ENCODE peak calls at places on chromosome 15, in six cellular contexts. Y is nephron progenitor cell, C is GM20000, Q is occipital lobe, W is HEK293T, T is iris pigment epithelial cell. O is an unnamed sample.

GRCh38 chr15:38169982-38170381 is 82.7 kb upstream of the SPRED1 start:
- DNase-seq in Y (no peak), C (no peak), Q (no peak), W (no peak), T (peak), O (no peak)

GRCh38 chr15:99993681-99994131 is 260.5 kb upstream of the LYSMD4 start:
- DNase-seq in Y (no peak), C (no peak), Q (no peak), W (no peak), T (no peak), O (no peak)

GRCh38 chr15:44813231-44813630 is 76.9 kb downstream of the TRIM69 start:
- DNase-seq in Y (no peak), C (no peak), Q (no peak), W (no peak), T (no peak), O (no peak)

GRCh38 chr15:52788099-52788986 is 1.8 kb downstream of the ONECUT1 start:
- DNase-seq in Y (no peak), C (peak), Q (no peak), W (no peak), T (no peak), O (no peak)

GRCh38 chr15:35583863-35584528 is 38.0 kb upstream of the DPH6 start:
- DNase-seq in Y (no peak), C (no peak), Q (no peak), W (no peak), T (no peak), O (no peak)

GRCh38 chr15:20294651-20295237 is 246.9 kb downstream of the GOLGA6L6 start:
- DNase-seq in Y (no peak), C (no peak), Q (no peak), W (no peak), T (no peak), O (no peak)

GRCh38 chr15:66306381-66306780 is 13.0 kb downstream of the DIS3L start:
- DNase-seq in Y (no peak), C (no peak), Q (no peak), W (no peak), T (no peak), O (no peak)

GRCh38 chr15:37045241-37045640 is 55.1 kb downstream of the MEIS2 start:
- DNase-seq in Y (no peak), C (no peak), Q (no peak), W (no peak), T (no peak), O (no peak)

GRCh38 chr15:44735482-44736260 is 657 bp upstream of the TRIM69 start:
- DNase-seq in Y (no peak), C (no peak), Q (no peak), W (no peak), T (no peak), O (no peak)

GRCh38 chr15:51846463-51847230 is 17.2 kb downstream of the TMOD3 start:
- DNase-seq in Y (no peak), C (no peak), Q (no peak), W (no peak), T (peak), O (no peak)

GRCh38 chr15:39625451-39625850 is 44.6 kb downstream of the THBS1 start:
- DNase-seq in Y (no peak), C (no peak), Q (no peak), W (no peak), T (no peak), O (no peak)

GRCh38 chr15:67690936-67691335 is 134.4 kb upstream of the SKOR1 start:
- DNase-seq in Y (no peak), C (no peak), Q (no peak), W (no peak), T (peak), O (no peak)

GRCh38 chr15:38670142-38671002 is 105.8 kb upstream of the RASGRP1 start:
- DNase-seq in Y (no peak), C (no peak), Q (no peak), W (no peak), T (no peak), O (no peak)

GRCh38 chr15:66845266-66845785 is 143.3 kb downstream of the SMAD6 start:
- DNase-seq in Y (no peak), C (no peak), Q (no peak), W (no peak), T (no peak), O (no peak)

GRCh38 chr15:29322407-29322806 is 52.8 kb upstream of the NSMCE3 start:
- DNase-seq in Y (no peak), C (no peak), Q (no peak), W (no peak), T (peak), O (no peak)

GRCh38 chr15:68057089-68057488 is 3.0 kb downstream of the PIAS1 start:
- DNase-seq in Y (no peak), C (no peak), Q (no peak), W (no peak), T (peak), O (no peak)

GRCh38 chr15:71386448-71387236 is 271.4 kb downstream of the THSD4 start:
- DNase-seq in Y (no peak), C (no peak), Q (no peak), W (no peak), T (no peak), O (no peak)

GRCh38 chr15:69723404-69724097 is 270.9 kb downstream of the RPLP1 start:
- DNase-seq in Y (no peak), C (no peak), Q (no peak), W (no peak), T (no peak), O (peak)

GRCh38 chr15:41262571-41262970 is 31.5 kb downstream of the CHP1 start:
- DNase-seq in Y (no peak), C (no peak), Q (no peak), W (no peak), T (no peak), O (no peak)

GRCh38 chr15:35522061-35522460 is 23.9 kb downstream of the DPH6 start:
- DNase-seq in Y (no peak), C (no peak), Q (no peak), W (peak), T (peak), O (no peak)

GRCh38 chr15:90465140-90465929 is 64.4 kb upstream of the CRTC3 start:
- DNase-seq in Y (no peak), C (no peak), Q (no peak), W (no peak), T (peak), O (no peak)

GRCh38 chr15:48025118-48025517 is 95.7 kb upstream of the SLC24A5 start:
- DNase-seq in Y (no peak), C (no peak), Q (no peak), W (no peak), T (peak), O (no peak)

GRCh38 chr15:83248151-83248851 is 36.2 kb downstream of the BNC1 start:
- DNase-seq in Y (peak), C (peak), Q (no peak), W (peak), T (peak), O (peak)

GRCh38 chr15:40776537-40777141 is 6.9 kb downstream of the C15orf62 start:
- DNase-seq in Y (no peak), C (no peak), Q (no peak), W (no peak), T (peak), O (no peak)

GRCh38 chr15:71575474-71576045 is 234.8 kb upstream of the NR2E3 start:
- DNase-seq in Y (no peak), C (no peak), Q (no peak), W (no peak), T (no peak), O (no peak)

GRCh38 chr15:63915209-63915887 is 81.6 kb upstream of the HERC1 start:
- DNase-seq in Y (no peak), C (peak), Q (no peak), W (peak), T (no peak), O (no peak)

GRCh38 chr15:45914425-45914824 is 279.6 kb downstream of the SQOR start:
- DNase-seq in Y (no peak), C (no peak), Q (no peak), W (no peak), T (no peak), O (no peak)

GRCh38 chr15:67107014-67107812 is 41.8 kb downstream of the SMAD3 start:
- DNase-seq in Y (no peak), C (no peak), Q (no peak), W (peak), T (peak), O (no peak)

GRCh38 chr15:91867581-91868026 is 14.1 kb downstream of the SLCO3A1 start:
- DNase-seq in Y (no peak), C (no peak), Q (peak), W (no peak), T (peak), O (peak)